ENCODE peak calls at places on chromosomes 5 and 9, in five cellular contexts. F is suprapubic skin, S is PC-3, W is right lobe of liver, G is OCI-LY7. A is an unnamed sample. For H3K4me1, the result is how much of the 10 kb centered on the place peaks cover.

GRCh38 chr5:110899566-110900412 is 161.0 kb downstream of the SLC25A46 start:
- DNase-seq in F (no peak), S (peak), W (no peak), G (no peak), A (no peak)

GRCh38 chr9:120284796-120285195 is 295.2 kb downstream of the CDK5RAP2 start:
- DNase-seq in F (no peak), S (no peak), W (no peak), G (no peak), A (no peak)

GRCh38 chr9:136532799-136533774 is 12.8 kb downstream of the NOTCH1 start:
- DNase-seq in F (no peak), S (no peak), W (no peak), G (no peak), A (no peak)

GRCh38 chr5:176538985-176539384 is 1.8 kb upstream of the RNF44 start:
- DNase-seq in F (no peak), S (no peak), W (no peak), G (no peak), A (no peak)

GRCh38 chr9:3787628-3788027 is 261.8 kb upstream of the RFX3 start:
- DNase-seq in F (no peak), S (no peak), W (no peak), G (no peak), A (no peak)

GRCh38 chr9:112443200-112443599 is 43.4 kb upstream of the KIAA1958 start:
- DNase-seq in F (no peak), S (peak), W (no peak), G (peak), A (peak)

GRCh38 chr5:40480392-40480791 is 199.3 kb upstream of the PTGER4 start:
- DNase-seq in F (no peak), S (no peak), W (no peak), G (no peak), A (no peak)

GRCh38 chr9:29966247-29966646 is 2393.0 kb upstream of the C9orf72 start:
- DNase-seq in F (no peak), S (peak), W (no peak), G (no peak), A (no peak)

GRCh38 chr5:122385786-122386185 is 73.7 kb downstream of the SNCAIP start:
- DNase-seq in F (no peak), S (no peak), W (no peak), G (no peak), A (no peak)

GRCh38 chr9:30628915-30629564 is 1755.4 kb upstream of the ACO1 start:
- DNase-seq in F (no peak), S (no peak), W (no peak), G (no peak), A (no peak)

GRCh38 chr9:8251566-8251965 is 452.0 kb upstream of the DMAC1 start:
- DNase-seq in F (no peak), S (no peak), W (no peak), G (no peak), A (no peak)

GRCh38 chr5:109533847-109534272 is 124.1 kb upstream of the PJA2 start:
- DNase-seq in F (no peak), S (peak), W (no peak), G (no peak), A (no peak)

GRCh38 chr5:159409801-159410200 is 79.5 kb upstream of the IL12B start:
- DNase-seq in F (no peak), S (no peak), W (no peak), G (no peak), A (peak)

GRCh38 chr5:171688696-171689495 is 96.7 kb upstream of the SMIM23 start:
- DNase-seq in F (no peak), S (no peak), W (no peak), G (no peak), A (no peak)

GRCh38 chr5:89676634-89677033 is 732.9 kb downstream of the CETN3 start:
- DNase-seq in F (no peak), S (no peak), W (no peak), G (no peak), A (peak)

GRCh38 chr5:120678279-120678678 is 214.2 kb downstream of the PRR16 start:
- DNase-seq in F (no peak), S (no peak), W (no peak), G (no peak), A (no peak)

GRCh38 chr9:5025416-5025815 is 40.3 kb downstream of the JAK2 start:
- DNase-seq in F (no peak), S (no peak), W (no peak), G (no peak), A (no peak)

GRCh38 chr5:17898766-17899165 is 264.5 kb downstream of the TAF11L14 start:
- DNase-seq in F (no peak), S (no peak), W (no peak), G (no peak), A (no peak)

DNA sequence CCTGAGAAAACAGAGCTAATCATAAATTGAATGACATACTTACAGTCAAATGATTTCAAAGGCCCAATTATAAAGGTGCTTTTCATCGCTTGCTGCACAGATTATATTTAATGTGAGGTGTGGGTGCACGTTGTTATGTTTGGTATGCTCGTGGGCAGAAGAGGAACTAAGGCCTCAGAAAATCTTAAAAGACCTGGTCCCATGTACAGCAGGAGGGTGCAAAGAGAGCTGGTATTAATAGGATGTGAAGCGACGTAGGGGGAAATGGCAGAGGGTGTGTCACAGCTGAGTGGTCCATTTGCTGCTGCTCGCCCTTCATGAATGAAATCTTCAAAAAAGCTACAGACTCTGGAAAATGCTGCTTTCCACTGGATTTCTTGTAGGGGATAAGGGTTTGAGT is 40.5 kb upstream of the IFNK start:
- DNase-seq in F (no peak), S (no peak), W (no peak), G (no peak), A (no peak)
- H3K4me1 ChIP-seq in F (under half), S (under half), W (under half), G (under half), A (under half)

GRCh38 chr9:70411930-70412677 is 2.4 kb downstream of the KLF9 start:
- DNase-seq in F (peak), S (no peak), W (peak), G (no peak), A (peak)

GRCh38 chr9:70409800-70410199 is 4.7 kb downstream of the KLF9 start:
- DNase-seq in F (no peak), S (no peak), W (no peak), G (no peak), A (no peak)

GRCh38 chr9:70410368-70410767 is 4.1 kb downstream of the KLF9 start:
- DNase-seq in F (no peak), S (no peak), W (no peak), G (no peak), A (no peak)

GRCh38 chr9:70412678-70413426 is 1.6 kb downstream of the KLF9 start:
- DNase-seq in F (peak), S (peak), W (peak), G (no peak), A (no peak)

GRCh38 chr9:70411141-70411929 is 3.1 kb downstream of the KLF9 start:
- DNase-seq in F (peak), S (no peak), W (peak), G (no peak), A (no peak)
- H3K4me1 ChIP-seq in F (half or more), S (under half), W (half or more), G (under half), A (under half)

GRCh38 chr9:104774132-104774531 is 10.2 kb downstream of the NIPSNAP3B start:
- DNase-seq in F (no peak), S (no peak), W (no peak), G (no peak), A (no peak)

GRCh38 chr9:104774831-104775573 is 11.1 kb downstream of the NIPSNAP3B start:
- DNase-seq in F (no peak), S (no peak), W (no peak), G (peak), A (no peak)

GRCh38 chr9:104775574-104775936 is 11.6 kb downstream of the NIPSNAP3B start:
- DNase-seq in F (no peak), S (no peak), W (no peak), G (no peak), A (peak)

GRCh38 chr9:104773118-104773517 is 9.2 kb downstream of the NIPSNAP3B start:
- DNase-seq in F (no peak), S (no peak), W (no peak), G (no peak), A (no peak)

DNA sequence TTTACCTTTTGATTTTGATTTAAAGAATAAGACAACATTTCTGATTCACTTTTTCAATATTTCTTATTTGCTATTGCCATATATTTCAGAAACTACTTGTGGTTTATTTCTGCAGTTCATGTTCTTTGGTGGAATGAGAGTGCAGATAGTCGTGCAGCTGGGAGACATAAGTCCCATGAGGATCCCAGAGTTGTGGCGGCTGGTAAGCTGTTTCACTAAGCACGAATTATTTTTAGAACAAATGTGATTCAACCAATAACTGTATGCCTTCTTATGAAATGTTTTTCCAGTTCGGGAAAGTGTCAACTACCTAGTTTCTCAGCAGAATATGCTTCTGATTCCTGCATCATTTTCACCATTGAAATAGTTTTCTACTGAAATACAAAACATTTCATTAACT is 8.8 kb downstream of the NIPSNAP3B start:
- DNase-seq in F (no peak), S (no peak), W (no peak), G (peak), A (no peak)
- H3K4me1 ChIP-seq in F (under half), S (under half), W (under half), G (half or more), A (under half)

GRCh38 chr9:121299125-121299466 is 31.1 kb downstream of the GSN start:
- DNase-seq in F (peak), S (no peak), W (no peak), G (no peak), A (no peak)

GRCh38 chr9:121298689-121299112 is 30.7 kb downstream of the GSN start:
- DNase-seq in F (peak), S (no peak), W (no peak), G (no peak), A (no peak)

GRCh38 chr9:121300283-121301119 is 32.5 kb downstream of the GSN start:
- DNase-seq in F (peak), S (no peak), W (no peak), G (no peak), A (no peak)

GRCh38 chr9:121298016-121298538 is 30.1 kb downstream of the GSN start:
- DNase-seq in F (peak), S (no peak), W (no peak), G (no peak), A (no peak)

GRCh38 chr9:121299467-121300282 is 31.7 kb downstream of the GSN start:
- DNase-seq in F (peak), S (no peak), W (no peak), G (no peak), A (no peak)
- H3K4me1 ChIP-seq in F (half or more), S (under half), W (under half), G (under half), A (under half)